ENCODE peak calls at places on chromosomes 6 and 20, in four cellular contexts. One of them, this sample, is unnamed.
A peak's percentile ranks its signal among the peaks of the same experiment; 100 is the strongest.

GRCh38 chr20:53917145-53918009 is 153.0 kb downstream of the BCAS1 start:
- DNase-seq in fibroblast of lung: peak; percentile 69
- DNase-seq in CD8-positive, alpha-beta T cell: no peak
- DNase-seq in heart right ventricle: peak; percentile 56
- DNase-seq in this sample: peak; percentile 82

GRCh38 chr20:58618694-58619540 is 32.2 kb upstream of the STX16 start:
- DNase-seq in heart right ventricle: no peak
- DNase-seq in fibroblast of lung: peak; percentile 86
- DNase-seq in CD8-positive, alpha-beta T cell: no peak
- DNase-seq in this sample: peak; percentile 51

GRCh38 chr6:127177030-127177928 is 58.8 kb downstream of the RSPO3 start:
- DNase-seq in heart right ventricle: no peak
- DNase-seq in CD8-positive, alpha-beta T cell: no peak
- DNase-seq in fibroblast of lung: peak; percentile 79
- DNase-seq in this sample: no peak

GRCh38 chr6:33656844-33657243 is 35.7 kb downstream of the ITPR3 start:
- DNase-seq in fibroblast of lung: no peak
- DNase-seq in CD8-positive, alpha-beta T cell: no peak
- DNase-seq in heart right ventricle: no peak
- DNase-seq in this sample: no peak

GRCh38 chr20:6122873-6123649 is at the start of gene FERMT1:
- DNase-seq in fibroblast of lung: peak; percentile 69
- DNase-seq in CD8-positive, alpha-beta T cell: no peak
- DNase-seq in heart right ventricle: peak; percentile 27
- DNase-seq in this sample: no peak

GRCh38 chr6:3906191-3907019 is 57.2 kb downstream of the FAM50B start:
- DNase-seq in CD8-positive, alpha-beta T cell: no peak
- DNase-seq in heart right ventricle: no peak
- DNase-seq in fibroblast of lung: no peak
- DNase-seq in this sample: no peak

GRCh38 chr6:28658475-28659249 is 133.0 kb downstream of the GPX5 start:
- DNase-seq in heart right ventricle: no peak
- DNase-seq in fibroblast of lung: no peak
- DNase-seq in CD8-positive, alpha-beta T cell: no peak
- DNase-seq in this sample: no peak

GRCh38 chr20:24253321-24253720 is 216.1 kb upstream of the SYNDIG1 start:
- DNase-seq in heart right ventricle: no peak
- DNase-seq in fibroblast of lung: no peak
- DNase-seq in CD8-positive, alpha-beta T cell: no peak
- DNase-seq in this sample: no peak

GRCh38 chr6:10412165-10412947 is 2.5 kb downstream of the TFAP2A start:
- DNase-seq in fibroblast of lung: peak; percentile 27
- DNase-seq in heart right ventricle: no peak
- DNase-seq in CD8-positive, alpha-beta T cell: no peak
- DNase-seq in this sample: no peak

GRCh38 chr6:169618526-169619490 is 83.0 kb downstream of the WDR27 start:
- DNase-seq in CD8-positive, alpha-beta T cell: no peak
- DNase-seq in heart right ventricle: no peak
- DNase-seq in fibroblast of lung: peak; percentile 97
- DNase-seq in this sample: no peak

GRCh38 chr6:139521338-139521737 is 146.9 kb upstream of the CITED2 start:
- DNase-seq in heart right ventricle: no peak
- DNase-seq in CD8-positive, alpha-beta T cell: no peak
- DNase-seq in fibroblast of lung: no peak
- DNase-seq in this sample: no peak

GRCh38 chr6:35729722-35730121 is 7.1 kb upstream of the ARMC12 start:
- DNase-seq in fibroblast of lung: no peak
- DNase-seq in heart right ventricle: no peak
- DNase-seq in CD8-positive, alpha-beta T cell: no peak
- DNase-seq in this sample: no peak

GRCh38 chr6:159254186-159254585 is 85.0 kb downstream of the FNDC1 start:
- DNase-seq in fibroblast of lung: no peak
- DNase-seq in heart right ventricle: no peak
- DNase-seq in CD8-positive, alpha-beta T cell: no peak
- DNase-seq in this sample: no peak

GRCh38 chr6:135044639-135045038 is 10.0 kb downstream of the HBS1L start:
- DNase-seq in CD8-positive, alpha-beta T cell: no peak
- DNase-seq in fibroblast of lung: no peak
- DNase-seq in heart right ventricle: no peak
- DNase-seq in this sample: no peak

GRCh38 chr20:5369622-5370021 is 52.9 kb upstream of the PROKR2 start:
- DNase-seq in fibroblast of lung: no peak
- DNase-seq in heart right ventricle: no peak
- DNase-seq in CD8-positive, alpha-beta T cell: no peak
- DNase-seq in this sample: no peak

GRCh38 chr20:40663991-40664880 is 24.8 kb downstream of the MAFB start:
- DNase-seq in CD8-positive, alpha-beta T cell: no peak
- DNase-seq in heart right ventricle: no peak
- DNase-seq in fibroblast of lung: no peak
- DNase-seq in this sample: no peak

GRCh38 chr6:101517632-101518031 is 124.1 kb downstream of the GRIK2 start:
- DNase-seq in CD8-positive, alpha-beta T cell: no peak
- DNase-seq in fibroblast of lung: no peak
- DNase-seq in heart right ventricle: no peak
- DNase-seq in this sample: no peak

GRCh38 chr6:65706436-65706835 is 590 bp downstream of the EYS start:
- DNase-seq in CD8-positive, alpha-beta T cell: no peak
- DNase-seq in fibroblast of lung: no peak
- DNase-seq in heart right ventricle: no peak
- DNase-seq in this sample: no peak

GRCh38 chr6:122817766-122818165 is 28.7 kb downstream of the SMPDL3A start:
- DNase-seq in heart right ventricle: no peak
- DNase-seq in CD8-positive, alpha-beta T cell: no peak
- DNase-seq in fibroblast of lung: no peak
- DNase-seq in this sample: no peak

GRCh38 chr20:51280047-51280446 is 257.1 kb upstream of the KCNG1 start:
- DNase-seq in CD8-positive, alpha-beta T cell: no peak
- DNase-seq in fibroblast of lung: no peak
- DNase-seq in heart right ventricle: no peak
- DNase-seq in this sample: no peak

GRCh38 chr6:15396808-15397207 is 150.9 kb downstream of the JARID2 start:
- DNase-seq in heart right ventricle: no peak
- DNase-seq in fibroblast of lung: no peak
- DNase-seq in CD8-positive, alpha-beta T cell: no peak
- DNase-seq in this sample: no peak
- H3K4me1 ChIP-seq in heart right ventricle: peaks cover 33% of the 10 kb centered on the region
- H3K4me1 ChIP-seq in fibroblast of lung: peaks cover 4% of the 10 kb centered on the region
- H3K4me1 ChIP-seq in CD8-positive, alpha-beta T cell: peaks cover 24% of the 10 kb centered on the region
- H3K4me1 ChIP-seq in this sample: peaks cover 23% of the 10 kb centered on the region

DNA sequence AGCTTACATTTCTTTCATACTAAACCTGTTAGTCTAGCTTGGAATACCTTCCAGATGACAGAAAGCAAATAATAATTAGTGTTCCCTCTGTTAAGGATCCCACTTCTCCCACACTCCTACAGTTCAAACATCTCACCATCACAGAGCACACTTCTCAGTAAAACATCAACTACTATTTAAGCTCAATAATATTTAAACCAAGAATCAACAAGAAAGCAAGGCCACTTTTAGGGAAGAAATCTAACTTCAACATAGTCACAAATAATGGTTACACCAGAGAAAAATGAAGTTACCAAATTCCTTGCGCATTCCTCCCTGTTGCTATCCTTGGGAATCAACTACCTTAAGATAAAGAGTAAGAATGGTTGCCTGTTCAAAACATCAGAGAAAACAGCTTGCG is 1.6 kb downstream of the SNX14 start:
- DNase-seq in CD8-positive, alpha-beta T cell: no peak
- DNase-seq in heart right ventricle: no peak
- DNase-seq in fibroblast of lung: no peak
- DNase-seq in this sample: no peak
- H3K4me3 ChIP-seq in CD8-positive, alpha-beta T cell: no peak overlapping the region
- H3K4me3 ChIP-seq in heart right ventricle: peak overlapping the region; percentile 76
- H3K4me3 ChIP-seq in fibroblast of lung: peak overlapping the region; percentile 71
- H3K4me3 ChIP-seq in this sample: no peak overlapping the region

GRCh38 chr6:105974981-105975380 is 111.2 kb upstream of the PRDM1 start:
- DNase-seq in heart right ventricle: no peak
- DNase-seq in CD8-positive, alpha-beta T cell: no peak
- DNase-seq in fibroblast of lung: no peak
- DNase-seq in this sample: no peak

GRCh38 chr6:105968230-105968954 is 117.7 kb upstream of the PRDM1 start:
- DNase-seq in CD8-positive, alpha-beta T cell: no peak
- DNase-seq in fibroblast of lung: peak; percentile 31
- DNase-seq in heart right ventricle: no peak
- DNase-seq in this sample: no peak

GRCh38 chr6:105968955-105969333 is 117.2 kb upstream of the PRDM1 start:
- DNase-seq in fibroblast of lung: no peak
- DNase-seq in heart right ventricle: no peak
- DNase-seq in CD8-positive, alpha-beta T cell: no peak
- DNase-seq in this sample: no peak

GRCh38 chr6:105978113-105978512 is 108.0 kb upstream of the PRDM1 start:
- DNase-seq in fibroblast of lung: no peak
- DNase-seq in CD8-positive, alpha-beta T cell: no peak
- DNase-seq in heart right ventricle: no peak
- DNase-seq in this sample: no peak

DNA sequence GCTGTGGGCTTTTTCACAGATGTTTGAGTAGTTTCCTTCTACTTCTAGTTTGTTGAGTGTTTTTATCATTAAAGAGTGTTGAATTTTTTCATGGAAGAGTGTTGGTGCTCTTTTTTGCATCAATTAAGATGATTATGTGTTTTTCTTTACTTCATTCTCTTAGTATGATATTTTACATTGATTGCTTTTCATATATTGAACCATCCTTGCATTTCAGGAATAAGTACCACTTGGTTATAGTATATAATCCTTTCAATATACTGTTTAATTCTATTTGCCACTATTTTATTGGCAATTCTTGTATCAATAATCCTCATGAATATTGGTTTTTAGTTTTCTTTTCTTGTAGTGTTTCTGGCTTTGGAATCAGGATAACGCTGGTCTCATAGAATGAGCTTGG is 113.7 kb upstream of the PRDM1 start:
- DNase-seq in fibroblast of lung: no peak
- DNase-seq in heart right ventricle: no peak
- DNase-seq in CD8-positive, alpha-beta T cell: no peak
- DNase-seq in this sample: no peak
- H3K9me3 ChIP-seq in fibroblast of lung: no peaks in the 10 kb centered on the region
- H3K9me3 ChIP-seq in heart right ventricle: no peaks in the 10 kb centered on the region
- H3K9me3 ChIP-seq in CD8-positive, alpha-beta T cell: peaks cover 11% of the 10 kb centered on the region
- H3K9me3 ChIP-seq in this sample: peaks cover 17% of the 10 kb centered on the region

GRCh38 chr6:7163661-7164071 is 55.9 kb downstream of the RREB1 start:
- DNase-seq in CD8-positive, alpha-beta T cell: no peak
- DNase-seq in fibroblast of lung: no peak
- DNase-seq in heart right ventricle: no peak
- DNase-seq in this sample: no peak

GRCh38 chr6:7159790-7160525 is 52.2 kb downstream of the RREB1 start:
- DNase-seq in fibroblast of lung: no peak
- DNase-seq in heart right ventricle: no peak
- DNase-seq in CD8-positive, alpha-beta T cell: no peak
- DNase-seq in this sample: no peak

GRCh38 chr6:7157752-7158616 is 50.2 kb downstream of the RREB1 start:
- DNase-seq in fibroblast of lung: peak; percentile 77
- DNase-seq in CD8-positive, alpha-beta T cell: no peak
- DNase-seq in heart right ventricle: no peak
- DNase-seq in this sample: no peak

GRCh38 chr6:7161845-7162244 is 54.1 kb downstream of the RREB1 start:
- DNase-seq in heart right ventricle: no peak
- DNase-seq in CD8-positive, alpha-beta T cell: no peak
- DNase-seq in fibroblast of lung: no peak
- DNase-seq in this sample: no peak

DNA sequence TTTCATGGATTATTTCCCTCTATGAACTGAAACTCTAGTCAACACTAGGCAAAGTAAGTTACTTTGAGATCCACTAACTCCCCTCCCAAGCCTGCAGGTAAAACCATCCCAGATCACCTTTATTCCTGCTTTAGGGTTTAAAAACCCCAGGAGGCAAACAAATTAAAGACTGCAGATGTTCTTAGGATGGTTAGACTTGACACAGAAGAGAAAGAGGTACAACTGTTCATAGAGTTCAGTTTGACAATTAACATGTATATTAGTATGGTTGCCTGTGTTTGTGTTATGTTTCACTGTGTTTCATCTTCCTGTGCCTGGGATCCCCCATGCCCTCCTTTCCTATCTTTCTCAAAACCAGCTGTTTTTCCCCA is 53.5 kb downstream of the RREB1 start:
- DNase-seq in fibroblast of lung: no peak
- DNase-seq in CD8-positive, alpha-beta T cell: no peak
- DNase-seq in heart right ventricle: no peak
- DNase-seq in this sample: no peak
- H3K4me1 ChIP-seq in fibroblast of lung: peaks cover 31% of the 10 kb centered on the region
- H3K4me1 ChIP-seq in CD8-positive, alpha-beta T cell: peaks cover 20% of the 10 kb centered on the region
- H3K4me1 ChIP-seq in heart right ventricle: peaks cover 39% of the 10 kb centered on the region
- H3K4me1 ChIP-seq in this sample: peaks cover 54% of the 10 kb centered on the region